ENCODE peak calls at places on chromosome 7, in nine cellular contexts. N, S, R, O, J, A, V, F and B are unnamed samples.

GRCh38 chr7:142120474-142121000 is 9.0 kb downstream of the MGAM2 start:
- DNase-seq in N (no peak), S (no peak), J (no peak), R (peak; percentile 17), O (no peak), F (no peak), V (no peak), A (no peak), B (no peak)

GRCh38 chr7:12923971-12924370 is 236.5 kb downstream of the ARL4A start:
- DNase-seq in J (no peak), S (peak; percentile 36), R (no peak), N (no peak), A (no peak), F (no peak), O (no peak), V (peak; percentile 91), B (peak; percentile 34)

GRCh38 chr7:148893071-148893470 is 9.0 kb upstream of the EZH2 start:
- DNase-seq in R (no peak), S (no peak), V (no peak), O (no peak), N (no peak), F (no peak), A (no peak), J (no peak), B (no peak)

GRCh38 chr7:14687777-14688176 is 214.8 kb downstream of the DGKB start:
- DNase-seq in A (peak; percentile 38), S (no peak), O (no peak), J (peak; percentile 68), N (no peak), F (no peak), R (no peak), V (no peak), B (no peak)

GRCh38 chr7:1664711-1665591 is 5.1 kb upstream of the ELFN1 start:
- DNase-seq in S (peak; percentile 18), F (peak; percentile 35), N (peak; percentile 85), J (peak; percentile 99), V (peak; percentile 46), R (peak; percentile 83), A (no peak), O (peak; percentile 92), B (peak; percentile 78)

GRCh38 chr7:90568213-90568612 is 27.9 kb upstream of the CDK14 start:
- DNase-seq in V (no peak), F (no peak), S (no peak), O (no peak), A (no peak), N (no peak), R (no peak), J (no peak), B (no peak)

GRCh38 chr7:95725170-95725569 is 47.2 kb upstream of the DYNC1I1 start:
- DNase-seq in O (peak; percentile 62), N (peak; percentile 43), J (no peak), A (peak; percentile 24), F (no peak), V (peak; percentile 18), S (no peak), R (no peak), B (peak; percentile 12)

GRCh38 chr7:34675749-34676374 is 17.8 kb downstream of the NPSR1 start:
- DNase-seq in J (peak; percentile 37), S (peak; percentile 13), N (peak; percentile 75), A (peak; percentile 56), O (peak; percentile 60), R (peak; percentile 19), V (peak; percentile 49), F (peak; percentile 21), B (peak; percentile 33)

GRCh38 chr7:80182630-80183276 is 48.1 kb downstream of the GNAI1 start:
- DNase-seq in V (peak; percentile 50), J (no peak), S (peak; percentile 18), F (no peak), N (peak; percentile 80), A (no peak), O (no peak), R (no peak), B (peak; percentile 9)

GRCh38 chr7:44990520-44991023 is 9.4 kb upstream of the CCM2 start:
- DNase-seq in N (no peak), F (no peak), O (no peak), R (no peak), A (no peak), J (no peak), S (no peak), V (no peak), B (peak; percentile 87)

GRCh38 chr7:34093276-34093675 is 187.9 kb downstream of the BMPER start:
- DNase-seq in F (no peak), N (no peak), J (no peak), A (no peak), R (no peak), V (no peak), O (no peak), S (no peak), B (no peak)

GRCh38 chr7:134943785-134944400 is 42.4 kb upstream of the AGBL3 start:
- DNase-seq in R (peak; percentile 46), J (peak; percentile 74), N (no peak), V (peak; percentile 74), A (peak; percentile 55), O (peak; percentile 23), F (peak; percentile 27), S (peak; percentile 19), B (peak; percentile 30)

GRCh38 chr7:128398016-128398840 is 11.6 kb downstream of the IMPDH1 start:
- DNase-seq in R (peak; percentile 69), F (peak; percentile 24), J (peak; percentile 90), N (peak; percentile 85), A (no peak), S (no peak), V (peak; percentile 65), O (peak; percentile 66), B (peak; percentile 61)

GRCh38 chr7:128400566-128400965 is 9.2 kb downstream of the IMPDH1 start:
- DNase-seq in S (no peak), F (no peak), A (no peak), V (no peak), R (no peak), J (no peak), N (no peak), O (no peak), B (no peak)

GRCh38 chr7:128402346-128402745 is 7.4 kb downstream of the IMPDH1 start:
- DNase-seq in F (no peak), O (no peak), N (no peak), V (no peak), R (no peak), S (no peak), A (no peak), J (no peak), B (no peak)

GRCh38 chr7:128398841-128399135 is 11.0 kb downstream of the IMPDH1 start:
- DNase-seq in N (no peak), A (no peak), S (no peak), R (no peak), F (no peak), J (no peak), O (no peak), V (no peak), B (no peak)

DNA sequence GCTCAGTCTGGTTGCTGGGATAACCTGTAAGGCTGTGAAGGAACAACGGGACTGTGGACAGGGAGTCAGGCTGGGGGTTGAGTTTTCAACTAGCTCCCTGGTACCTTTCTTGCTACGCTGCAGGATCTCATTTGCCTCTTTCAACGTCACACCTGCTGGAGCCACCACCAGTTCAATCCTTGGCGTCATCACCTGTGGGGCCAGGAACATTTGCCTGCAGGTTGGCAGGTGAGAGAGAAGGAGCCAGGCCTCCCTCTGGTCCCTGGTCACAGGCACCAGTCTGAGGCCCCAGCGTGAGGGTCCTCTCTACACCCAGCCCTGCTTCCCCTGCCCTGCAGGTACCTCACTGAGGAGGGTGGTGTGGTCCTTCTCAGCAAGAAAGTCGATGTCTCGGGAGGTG is 9.8 kb downstream of the IMPDH1 start:
- DNase-seq in N (no peak), R (no peak), S (no peak), J (no peak), O (no peak), A (no peak), V (no peak), F (no peak), B (no peak)
- H3K4me1 ChIP-seq in N (peaks cover 10% of the 10 kb centered on the region), R (peaks cover 5% of the 10 kb centered on the region), S (peaks cover 11% of the 10 kb centered on the region), J (peaks cover 11% of the 10 kb centered on the region), O (peaks cover 11% of the 10 kb centered on the region), A (peaks cover 9% of the 10 kb centered on the region), V (peaks cover 12% of the 10 kb centered on the region), F (peaks cover 16% of the 10 kb centered on the region), B (peaks cover 8% of the 10 kb centered on the region)

GRCh38 chr7:112907658-112908057 is 117.5 kb upstream of the TMEM168 start:
- DNase-seq in N (no peak), S (no peak), R (no peak), J (no peak), V (no peak), O (no peak), F (no peak), A (no peak), B (no peak)
- TF ChIP-seq EZH2phosphoT487 in N (no peak), S (no peak), R (no peak), J (no peak), V (no peak), O (no peak), F (no peak), A (no peak), B (no peak)

GRCh38 chr7:123185756-123186155 is 14.0 kb downstream of the SLC13A1 start:
- DNase-seq in R (no peak), V (no peak), S (no peak), J (no peak), A (no peak), O (peak; percentile 11), N (peak; percentile 58), F (no peak), B (no peak)

GRCh38 chr7:123191132-123191531 is 8.6 kb downstream of the SLC13A1 start:
- DNase-seq in O (no peak), R (peak; percentile 23), J (no peak), N (no peak), S (no peak), A (peak; percentile 25), F (no peak), V (peak; percentile 86), B (no peak)

GRCh38 chr7:123184271-123184670 is 15.5 kb downstream of the SLC13A1 start:
- DNase-seq in J (no peak), O (no peak), S (no peak), F (no peak), V (no peak), A (peak; percentile 70), N (no peak), R (no peak), B (no peak)

GRCh38 chr7:123190109-123190831 is 9.5 kb downstream of the SLC13A1 start:
- DNase-seq in V (peak; percentile 2), F (no peak), A (peak; percentile 99), S (no peak), J (no peak), N (no peak), O (no peak), R (no peak), B (no peak)
- H3K4me1 ChIP-seq in V (peaks cover 17% of the 10 kb centered on the region), F (no peaks in the 10 kb centered on the region), A (peaks cover 39% of the 10 kb centered on the region), S (no peaks in the 10 kb centered on the region), J (no peaks in the 10 kb centered on the region), N (no peaks in the 10 kb centered on the region), O (no peaks in the 10 kb centered on the region), R (no peaks in the 10 kb centered on the region), B (no peaks in the 10 kb centered on the region)

DNA sequence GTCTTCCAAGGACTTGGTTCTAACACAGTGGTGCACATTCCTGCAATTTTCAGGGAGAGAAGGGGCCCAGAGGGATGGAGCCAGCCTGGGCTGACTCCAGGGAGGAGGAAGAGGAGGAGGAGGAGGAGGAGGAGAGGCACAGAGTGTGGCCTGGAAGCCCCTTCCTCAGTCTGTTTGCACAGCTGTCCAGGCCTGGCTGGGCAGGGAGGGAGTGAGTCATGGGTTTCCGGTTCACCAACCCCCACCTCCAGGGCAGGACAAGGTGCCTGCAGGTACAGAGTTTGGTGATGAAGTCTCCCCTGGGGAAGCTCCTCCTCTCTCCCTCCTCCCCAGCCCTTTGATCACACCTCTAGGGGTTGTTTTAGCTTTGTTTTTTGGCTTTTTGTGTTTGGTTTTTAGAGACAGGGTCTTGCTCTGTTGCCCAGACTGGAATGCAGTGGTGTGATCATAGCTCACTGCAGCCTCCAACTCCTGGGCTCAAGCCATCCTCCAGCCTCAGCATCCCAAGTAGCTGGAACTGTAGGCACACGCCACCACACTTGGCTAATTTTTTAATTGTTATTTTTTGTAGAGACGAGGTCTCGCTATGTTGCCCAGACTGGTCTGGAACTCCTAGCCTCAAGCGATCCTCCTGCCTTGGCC is 77.5 kb upstream of the CUX1 start:
- DNase-seq in A (peak; percentile 74), S (no peak), F (peak; percentile 78), R (no peak), N (no peak), O (no peak), J (no peak), V (peak; percentile 54), B (no peak)
- TF ChIP-seq EZH2phosphoT487 in A (no peak), S (no peak), F (no peak), R (no peak), N (no peak), O (no peak), J (no peak), V (no peak), B (no peak)